ENCODE peak calls at places on chromosomes 11 and 22, in four cellular contexts. One of them, this sample, is unnamed.
A peak's percentile ranks its signal among the peaks of the same experiment; 100 is the strongest.

GRCh38 chr11:130063398-130063797 is 6.3 kb upstream of the APLP2 start:
- DNase-seq in GM12878: no peak
- DNase-seq in SK-N-SH: no peak
- DNase-seq in K562: no peak
- DNase-seq in this sample: no peak

GRCh38 chr11:94910779-94911178 is 62.6 kb downstream of the CWC15 start:
- DNase-seq in GM12878: no peak
- DNase-seq in K562: no peak
- DNase-seq in SK-N-SH: no peak
- DNase-seq in this sample: no peak

GRCh38 chr11:79273781-79274180 is 167.0 kb downstream of the TENM4 start:
- DNase-seq in GM12878: no peak
- DNase-seq in K562: no peak
- DNase-seq in SK-N-SH: no peak
- DNase-seq in this sample: peak; percentile 46

GRCh38 chr22:44427506-44428470 is 70.2 kb downstream of the RTL6 start:
- DNase-seq in K562: no peak
- DNase-seq in SK-N-SH: no peak
- DNase-seq in GM12878: no peak
- DNase-seq in this sample: no peak

GRCh38 chr11:9606799-9607510 is 33.5 kb downstream of the WEE1 start:
- DNase-seq in K562: no peak
- DNase-seq in SK-N-SH: no peak
- DNase-seq in GM12878: no peak
- DNase-seq in this sample: peak; percentile 53

GRCh38 chr11:27076121-27076589 is 35.5 kb downstream of the BBOX1 start:
- DNase-seq in GM12878: no peak
- DNase-seq in K562: no peak
- DNase-seq in SK-N-SH: no peak
- DNase-seq in this sample: no peak

GRCh38 chr11:35308157-35308556 is 111.2 kb downstream of the SLC1A2 start:
- DNase-seq in GM12878: no peak
- DNase-seq in K562: no peak
- DNase-seq in SK-N-SH: no peak
- DNase-seq in this sample: no peak

GRCh38 chr22:35393116-35394010 is 6.6 kb upstream of the MCM5 start:
- DNase-seq in GM12878: no peak
- DNase-seq in SK-N-SH: no peak
- DNase-seq in K562: no peak
- DNase-seq in this sample: no peak

GRCh38 chr11:121351089-121351488 is 58.5 kb downstream of the SC5D start:
- DNase-seq in K562: no peak
- DNase-seq in SK-N-SH: no peak
- DNase-seq in GM12878: no peak
- DNase-seq in this sample: no peak

GRCh38 chr11:131683131-131683530 is 312.7 kb downstream of the NTM start:
- DNase-seq in SK-N-SH: no peak
- DNase-seq in K562: no peak
- DNase-seq in GM12878: no peak
- DNase-seq in this sample: no peak

GRCh38 chr11:122883682-122883981 is 1.1 kb downstream of the JHY start:
- DNase-seq in K562: no peak
- DNase-seq in GM12878: no peak
- DNase-seq in SK-N-SH: no peak
- DNase-seq in this sample: no peak

GRCh38 chr11:131370090-131370751 is at the start of gene NTM:
- DNase-seq in GM12878: no peak
- DNase-seq in K562: no peak
- DNase-seq in SK-N-SH: peak; percentile 57
- DNase-seq in this sample: no peak

GRCh38 chr11:64124147-64124546 is 41.8 kb downstream of the MACROD1 start:
- DNase-seq in K562: no peak
- DNase-seq in SK-N-SH: peak; percentile 82
- DNase-seq in GM12878: no peak
- DNase-seq in this sample: no peak

GRCh38 chr11:134270250-134270714 is 5.9 kb upstream of the GLB1L3 start:
- DNase-seq in GM12878: no peak
- DNase-seq in SK-N-SH: peak; percentile 56
- DNase-seq in K562: peak; percentile 51
- DNase-seq in this sample: no peak

GRCh38 chr11:120513436-120514315 is 2.1 kb downstream of the GRIK4 start:
- DNase-seq in GM12878: no peak
- DNase-seq in K562: no peak
- DNase-seq in SK-N-SH: peak; percentile 76
- DNase-seq in this sample: no peak

DNA sequence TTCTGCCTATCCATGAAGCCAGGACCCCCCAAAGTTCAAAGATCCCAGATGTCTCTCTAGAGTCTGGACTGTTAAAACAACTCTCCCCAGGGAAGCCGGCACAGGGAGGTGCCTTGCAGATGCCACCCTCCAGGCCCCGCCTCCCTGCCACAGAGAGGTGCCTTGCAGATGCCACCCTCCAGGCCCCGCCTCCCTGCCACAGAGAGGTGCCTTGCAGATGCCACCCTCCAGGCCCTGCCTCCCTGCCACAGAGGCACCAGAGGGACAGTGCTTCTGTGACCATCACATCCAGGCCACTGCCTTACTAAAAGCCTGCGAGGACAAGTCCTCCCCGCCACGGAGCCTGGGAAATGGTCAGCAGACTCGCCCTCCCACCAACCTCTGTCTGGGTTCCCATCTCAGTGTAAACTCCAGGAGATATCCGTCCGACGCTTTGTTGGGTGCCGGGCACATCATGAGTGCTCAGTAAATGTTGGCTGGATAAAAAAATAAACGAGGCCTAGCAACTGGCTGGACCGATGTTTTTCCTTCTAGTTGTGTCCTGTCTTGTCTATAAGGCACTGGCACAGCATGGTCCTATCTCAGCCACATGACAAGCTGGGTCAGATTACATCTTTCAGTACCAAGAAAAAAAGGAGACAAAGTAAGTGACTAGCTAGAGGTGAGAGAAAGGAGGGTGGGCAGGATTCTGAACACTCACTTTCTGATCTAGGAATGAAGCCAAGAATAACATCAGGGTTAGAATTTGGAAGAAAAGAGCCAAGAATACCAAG is 91.2 kb upstream of the CSNK2A3 start:
- DNase-seq in GM12878: no peak
- DNase-seq in K562: no peak
- DNase-seq in SK-N-SH: no peak
- DNase-seq in this sample: no peak
- TF ChIP-seq USF1 in GM12878: no peak
- TF ChIP-seq USF1 in K562: no peak
- TF ChIP-seq USF1 in SK-N-SH: no peak
- TF ChIP-seq USF1 in this sample: no peak

GRCh38 chr22:37165940-37166674 is 16.4 kb upstream of the IL2RB start:
- DNase-seq in GM12878: no peak
- DNase-seq in K562: no peak
- DNase-seq in SK-N-SH: no peak
- DNase-seq in this sample: no peak
- TF ChIP-seq USF1 in GM12878: no peak
- TF ChIP-seq USF1 in K562: no peak
- TF ChIP-seq USF1 in SK-N-SH: no peak
- TF ChIP-seq USF1 in this sample: no peak

GRCh38 chr11:17805873-17806272 is 71.3 kb downstream of the KCNC1 start:
- DNase-seq in K562: no peak
- DNase-seq in SK-N-SH: no peak
- DNase-seq in GM12878: no peak
- DNase-seq in this sample: no peak
- TF ChIP-seq USF1 in K562: no peak
- TF ChIP-seq USF1 in SK-N-SH: no peak
- TF ChIP-seq USF1 in GM12878: no peak
- TF ChIP-seq USF1 in this sample: no peak

GRCh38 chr22:40953446-40953845 is 2.3 kb downstream of the RBX1 start:
- DNase-seq in K562: no peak
- DNase-seq in SK-N-SH: no peak
- DNase-seq in GM12878: no peak
- DNase-seq in this sample: no peak

GRCh38 chr22:40955516-40955915 is 4.3 kb downstream of the RBX1 start:
- DNase-seq in SK-N-SH: no peak
- DNase-seq in K562: no peak
- DNase-seq in GM12878: no peak
- DNase-seq in this sample: no peak

GRCh38 chr22:40954095-40954494 is 2.9 kb downstream of the RBX1 start:
- DNase-seq in GM12878: no peak
- DNase-seq in K562: no peak
- DNase-seq in SK-N-SH: no peak
- DNase-seq in this sample: no peak

GRCh38 chr22:40951795-40952602 is 821 bp downstream of the RBX1 start:
- DNase-seq in GM12878: peak; percentile 33
- DNase-seq in K562: no peak
- DNase-seq in SK-N-SH: no peak
- DNase-seq in this sample: no peak

GRCh38 chr22:40950888-40951794 is at the start of gene RBX1:
- DNase-seq in SK-N-SH: peak; percentile 92
- DNase-seq in GM12878: peak; percentile 93
- DNase-seq in K562: peak; percentile 90
- DNase-seq in this sample: peak; percentile 98
- TF ChIP-seq USF1 in SK-N-SH: peak; percentile 82
- TF ChIP-seq USF1 in GM12878: peak; percentile 88
- TF ChIP-seq USF1 in K562: peak; percentile 93
- TF ChIP-seq USF1 in this sample: peak; percentile 92

DNA sequence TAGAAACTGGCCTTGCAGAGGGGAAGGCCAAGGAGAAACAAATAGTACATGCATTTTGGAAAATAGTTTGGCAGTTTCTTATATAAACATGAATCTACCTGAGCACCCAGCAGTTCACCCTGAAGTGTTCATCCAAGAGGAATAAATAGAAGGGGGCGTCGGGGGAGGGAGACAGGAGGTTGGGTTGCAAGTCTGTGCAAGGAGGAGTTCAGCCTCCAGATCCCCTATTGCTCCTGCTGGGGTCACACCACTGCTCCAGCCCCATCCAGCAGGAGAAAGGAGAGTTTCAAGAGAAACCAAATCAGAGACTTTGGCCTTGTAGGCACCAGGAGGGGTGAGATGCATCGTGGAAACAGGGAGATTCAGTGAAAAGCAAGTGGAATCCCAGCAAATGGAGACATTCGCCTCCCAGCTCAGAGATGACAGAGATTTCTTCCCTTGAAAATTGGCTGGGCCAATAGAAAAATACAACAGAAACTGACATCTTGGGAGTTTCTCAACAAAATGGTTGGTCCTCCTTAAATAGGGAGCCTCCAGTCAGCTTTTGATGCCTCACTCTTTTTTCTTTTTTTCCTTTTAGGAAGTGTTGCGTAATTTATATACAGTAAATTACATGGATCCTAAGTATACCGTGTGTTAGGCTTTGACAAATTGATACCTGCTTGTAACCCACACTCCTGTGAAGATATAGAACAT is 34.1 kb downstream of the OTOG start:
- DNase-seq in SK-N-SH: no peak
- DNase-seq in GM12878: no peak
- DNase-seq in K562: no peak
- DNase-seq in this sample: peak; percentile 7
- TF ChIP-seq USF1 in SK-N-SH: no peak
- TF ChIP-seq USF1 in GM12878: no peak
- TF ChIP-seq USF1 in K562: no peak
- TF ChIP-seq USF1 in this sample: no peak

This sample was measured in WTC11.